ENCODE peak calls at places on chromosome X, in five cellular contexts. R is A549, C is GM12878, P is K562, K is HepG2. N is an unnamed sample.
A peak's percentile ranks its signal among the peaks of the same experiment; 100 is the strongest.

GRCh38 chrX:119156241-119156640 is 28.6 kb upstream of the KIAA1210 start:
- DNase-seq in R (no peak), C (no peak), P (no peak), K (no peak), N (no peak)

GRCh38 chrX:25600776-25601175 is 537.4 kb upstream of the MAGEB18 start:
- DNase-seq in R (no peak), C (no peak), P (no peak), K (no peak), N (no peak)

GRCh38 chrX:115560211-115560977 is 580 bp upstream of the PLS3 start:
- DNase-seq in R (peak; percentile 60), C (no peak), P (no peak), K (peak; percentile 63), N (no peak)

GRCh38 chrX:1455948-1456280 is 3.2 kb upstream of the ASMTL start:
- DNase-seq in R (no peak), C (no peak), P (no peak), K (no peak), N (no peak)

GRCh38 chrX:93594780-93595179 is 78.6 kb downstream of the NAP1L3 start:
- DNase-seq in R (no peak), C (no peak), P (no peak), K (no peak), N (no peak)

GRCh38 chrX:151759041-151759440 is 24.5 kb downstream of the CNGA2 start:
- DNase-seq in R (no peak), C (no peak), P (no peak), K (no peak), N (no peak)

GRCh38 chrX:154603438-154604430 is 15.3 kb downstream of the CTAG1B start:
- DNase-seq in R (peak; percentile 36), C (no peak), P (no peak), K (no peak), N (no peak)

GRCh38 chrX:15718283-15718970 is 19.6 kb upstream of the CA5B start:
- DNase-seq in R (no peak), C (no peak), P (no peak), K (peak; percentile 1), N (peak; percentile 21)

GRCh38 chrX:7139202-7140081 is 8.1 kb upstream of the STS start:
- DNase-seq in R (no peak), C (no peak), P (no peak), K (no peak), N (no peak)

GRCh38 chrX:13581554-13581953 is 12.2 kb downstream of the EGFL6 start:
- DNase-seq in R (no peak), C (no peak), P (no peak), K (no peak), N (no peak)

GRCh38 chrX:13110427-13111324 is 66.3 kb upstream of the FAM9C start:
- DNase-seq in R (peak; percentile 62), C (no peak), P (no peak), K (no peak), N (peak; percentile 6)

GRCh38 chrX:155048997-155049619 is 21.8 kb downstream of the CMC4 start:
- DNase-seq in R (peak; percentile 27), C (no peak), P (peak; percentile 21), K (peak; percentile 35), N (peak; percentile 75)

GRCh38 chrX:140710710-140711109 is 1.2 kb downstream of the LINC00632 start:
- DNase-seq in R (no peak), C (no peak), P (no peak), K (no peak), N (peak; percentile 16)

GRCh38 chrX:43971966-43972961 is 926 bp downstream of the NDP start:
- DNase-seq in R (no peak), C (no peak), P (no peak), K (no peak), N (no peak)

GRCh38 chrX:147838465-147839131 is 73.1 kb upstream of the FMR1 start:
- DNase-seq in R (no peak), C (no peak), P (no peak), K (peak; percentile 6), N (peak; percentile 27)

GRCh38 chrX:151384807-151385206 is 12.2 kb upstream of the VMA21 start:
- DNase-seq in R (no peak), C (no peak), P (no peak), K (no peak), N (peak; percentile 15)

GRCh38 chrX:20988118-20988517 is 386.1 kb upstream of the CNKSR2 start:
- DNase-seq in R (no peak), C (no peak), P (no peak), K (no peak), N (no peak)

GRCh38 chrX:81174286-81174685 is 27.4 kb downstream of the HMGN5 start:
- DNase-seq in R (no peak), C (no peak), P (no peak), K (peak; percentile 3), N (peak; percentile 24)

GRCh38 chrX:85963736-85964135 is 83.6 kb downstream of the CHM start:
- DNase-seq in R (peak; percentile 2), C (no peak), P (no peak), K (peak; percentile 1), N (no peak)

GRCh38 chrX:45505214-45505613 is 304.5 kb upstream of the DIPK2B start:
- DNase-seq in R (no peak), C (no peak), P (no peak), K (no peak), N (no peak)

GRCh38 chrX:1221296-1221845 is 8.9 kb upstream of the CRLF2 start:
- DNase-seq in R (no peak), C (no peak), P (no peak), K (no peak), N (no peak)

GRCh38 chrX:36867143-36867542 is 141.0 kb upstream of the FAM47C start:
- DNase-seq in R (peak; percentile 2), C (no peak), P (peak; percentile 7), K (peak; percentile 2), N (peak; percentile 41)

GRCh38 chrX:5730561-5730960 is 498.1 kb downstream of the NLGN4X start:
- DNase-seq in R (no peak), C (no peak), P (no peak), K (no peak), N (no peak)

GRCh38 chrX:52261463-52262194 is 76.9 kb downstream of the MAGED4 start:
- DNase-seq in R (peak; percentile 50), C (peak; percentile 64), P (peak; percentile 59), K (peak; percentile 63), N (peak; percentile 81)

GRCh38 chrX:79573760-79574159 is 206.6 kb upstream of the ITM2A start:
- DNase-seq in R (no peak), C (no peak), P (no peak), K (no peak), N (no peak)

GRCh38 chrX:46796574-46797191 is 37.8 kb upstream of the SLC9A7 start:
- DNase-seq in R (peak; percentile 49), C (no peak), P (peak; percentile 55), K (peak; percentile 54), N (peak; percentile 69)

GRCh38 chrX:103092942-103093341 is at the start of gene NXF3:
- DNase-seq in R (no peak), C (no peak), P (no peak), K (no peak), N (no peak)

GRCh38 chrX:134998246-134998645 is 7.5 kb downstream of the SMIM10 start:
- DNase-seq in R (no peak), C (no peak), P (no peak), K (no peak), N (no peak)

GRCh38 chrX:16445166-16445752 is 204.7 kb upstream of the S100G start:
- DNase-seq in R (peak; percentile 15), C (no peak), P (peak; percentile 24), K (peak; percentile 1), N (peak; percentile 60)

GRCh38 chrX:6856471-6856870 is 291.0 kb upstream of the STS start:
- DNase-seq in R (no peak), C (no peak), P (no peak), K (no peak), N (no peak)

GRCh38 chrX:154327026-154327820 is 31.6 kb downstream of the TKTL1 start:
- DNase-seq in R (no peak), C (no peak), P (no peak), K (no peak), N (no peak)

GRCh38 chrX:50814701-50815476 is 895 bp upstream of the SHROOM4 start:
- DNase-seq in R (no peak), C (no peak), P (no peak), K (no peak), N (no peak)
- TF ChIP-seq JUNB in R (no peak), C (no peak), P (no peak), K (no peak), N (no peak)

GRCh38 chrX:53940180-53940579 is 104.1 kb downstream of the PHF8 start:
- DNase-seq in R (no peak), C (no peak), P (no peak), K (no peak), N (no peak)
- TF ChIP-seq JUNB in R (no peak), C (no peak), P (no peak), K (no peak), N (no peak)

DNA sequence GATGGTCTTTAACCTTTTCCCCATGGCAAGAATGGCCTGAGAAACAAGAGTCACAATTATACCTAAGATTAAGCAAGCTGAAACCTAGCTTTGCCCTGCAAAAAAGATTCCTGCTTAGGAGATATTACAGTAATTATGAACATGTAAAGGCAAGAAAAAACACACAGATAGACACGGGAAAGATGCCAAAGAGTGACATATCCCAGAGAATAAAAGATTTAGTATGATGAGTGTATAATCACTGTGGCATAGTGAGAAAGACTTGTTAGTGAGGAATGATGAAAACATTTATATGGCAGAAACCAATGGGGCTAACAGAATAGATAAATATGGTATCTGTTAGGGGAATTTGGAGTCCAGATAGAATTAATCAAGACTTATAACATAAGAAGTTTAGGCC is 29.6 kb upstream of the TASL start:
- DNase-seq in R (no peak), C (no peak), P (no peak), K (no peak), N (no peak)
- TF ChIP-seq JUNB in R (no peak), C (no peak), P (no peak), K (no peak), N (no peak)

GRCh38 chrX:141714680-141715079 is 16.1 kb upstream of the SPANXD start:
- DNase-seq in R (no peak), C (no peak), P (no peak), K (no peak), N (no peak)
- TF ChIP-seq JUNB in R (no peak), C (no peak), P (no peak), K (no peak), N (no peak)

DNA sequence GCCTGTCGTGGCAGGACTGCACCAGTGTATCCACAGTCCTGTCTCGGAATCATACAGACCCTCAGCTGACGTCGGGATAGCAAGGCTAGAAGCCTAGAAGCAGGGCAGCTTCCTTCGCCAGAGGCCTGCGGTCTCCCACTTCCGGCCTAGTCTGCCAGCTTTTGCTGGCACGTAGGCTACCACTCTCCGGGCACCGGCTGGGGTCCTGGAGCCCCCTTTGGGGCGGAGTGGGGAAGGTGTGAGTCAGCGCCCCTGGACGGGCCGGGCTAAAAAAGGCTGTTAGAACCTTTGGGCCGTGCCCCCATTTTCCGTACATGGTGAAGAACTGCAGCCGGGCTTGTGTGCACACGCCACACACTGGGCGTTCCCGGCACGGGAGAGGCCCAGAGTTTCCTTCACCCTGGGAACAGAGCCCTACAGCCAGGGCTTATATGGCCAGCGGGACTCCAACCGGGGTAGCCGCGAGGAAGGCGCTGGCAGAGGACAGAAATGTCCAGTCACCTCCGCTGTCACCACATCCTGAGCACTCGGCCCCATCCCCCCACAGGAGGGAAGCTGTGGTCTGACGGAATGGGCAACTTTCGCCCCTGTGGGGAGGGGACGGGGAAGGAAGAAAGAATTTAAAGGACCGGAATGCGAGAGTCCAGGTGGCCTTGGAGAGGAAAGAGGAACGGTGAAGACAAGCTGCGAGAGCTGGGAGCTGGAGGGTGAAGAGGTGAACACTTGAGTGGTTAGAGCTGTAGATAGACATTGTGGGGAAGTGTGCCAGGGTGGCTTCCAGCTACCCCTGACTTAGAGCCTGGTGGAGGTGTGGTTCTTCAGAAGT is 4.6 kb downstream of the MAGIX start:
- DNase-seq in R (no peak), C (peak; percentile 51), P (peak; percentile 51), K (no peak), N (peak; percentile 49)
- TF ChIP-seq JUNB in R (no peak), C (no peak), P (no peak), K (no peak), N (no peak)

GRCh38 chrX:17535229-17535628 is 160.2 kb downstream of the NHS start:
- DNase-seq in R (no peak), C (no peak), P (peak; percentile 40), K (peak; percentile 18), N (peak; percentile 74)
- TF ChIP-seq JUNB in R (no peak), C (no peak), P (no peak), K (no peak), N (no peak)